ENCODE peak calls at places on chromosome X, in nine cellular contexts. U is HT1080; J is GM04504; B is activated naive CD8-positive, alpha-beta T cell treated with anti-CD3 and anti-CD28 coated beads, Interleukin-2, amount 50 U/mL, for 24 hours; Y is caudate nucleus; C is NCI-H2081; P is ascending aorta; V is CD4-positive, alpha-beta T cell; A is NCI-H2029 treated with DMSO at 0.1 percent for 48 hours. E is an unnamed sample.

GRCh38 chrX:72358313-72358712 is 52.6 kb upstream of the CITED1 start:
- DNase-seq in U (peak), J (no peak), B (no peak), Y (no peak), C (no peak), P (no peak), V (no peak), A (no peak), E (no peak)

GRCh38 chrX:47068214-47068613 is 10.0 kb upstream of the RGN start:
- DNase-seq in U (no peak), J (no peak), B (no peak), Y (no peak), C (no peak), P (no peak), V (no peak), A (no peak), E (no peak)

GRCh38 chrX:70552174-70552704 is 107.6 kb downstream of the DLG3 start:
- DNase-seq in U (no peak), J (no peak), B (no peak), Y (no peak), C (no peak), P (no peak), V (no peak), A (no peak), E (no peak)

GRCh38 chrX:129529685-129530281 is 6.5 kb upstream of the SMARCA1 start:
- DNase-seq in U (peak), J (no peak), B (no peak), Y (no peak), C (no peak), P (no peak), V (no peak), A (peak), E (peak)

GRCh38 chrX:139126493-139126892 is 404.0 kb upstream of the F9 start:
- DNase-seq in U (peak), J (no peak), B (no peak), Y (no peak), C (no peak), P (no peak), V (no peak), A (no peak), E (no peak)

GRCh38 chrX:68985135-68985725 is 156.4 kb downstream of the EFNB1 start:
- DNase-seq in U (no peak), J (no peak), B (no peak), Y (no peak), C (no peak), P (no peak), V (no peak), A (no peak), E (no peak)

GRCh38 chrX:68411729-68412128 is 21.6 kb downstream of the OPHN1 start:
- DNase-seq in U (no peak), J (no peak), B (no peak), Y (no peak), C (no peak), P (no peak), V (no peak), A (no peak), E (no peak)

GRCh38 chrX:276588-277171 is 4.5 kb upstream of the PLCXD1 start:
- DNase-seq in U (no peak), J (peak), B (peak), Y (no peak), C (no peak), P (no peak), V (no peak), A (no peak), E (no peak)

GRCh38 chrX:10783451-10783995 is 163.1 kb upstream of the MID1 start:
- DNase-seq in U (no peak), J (no peak), B (no peak), Y (no peak), C (no peak), P (no peak), V (no peak), A (no peak), E (no peak)

E was measured in astrocyte of the spinal cord.